ENCODE peak calls at places on chromosomes 11 and 22, in nine cellular contexts. W is right atrium auricular region, X is pancreas, T is mammary epithelial cell, L is heart right ventricle, M is tibial artery, C is astrocyte of the spinal cord, N is mesendoderm, P is AG04450. G is an unnamed sample.

GRCh38 chr11:14179126-14179820 is 179.7 kb downstream of the RRAS2 start:
- DNase-seq in W (no peak), X (no peak), T (no peak), L (no peak), M (no peak), C (peak; percentile 8), N (no peak), P (no peak), G (no peak)

GRCh38 chr11:86180860-86181259 is 63.7 kb upstream of the EED start:
- DNase-seq in W (no peak), X (no peak), T (no peak), L (no peak), M (no peak), C (no peak), N (no peak), P (no peak), G (no peak)

GRCh38 chr11:99671808-99672409 is 651.2 kb downstream of the CNTN5 start:
- DNase-seq in W (no peak), X (no peak), T (no peak), L (no peak), M (no peak), C (no peak), N (no peak), P (no peak), G (no peak)

GRCh38 chr11:94939346-94939745 is 34.0 kb downstream of the CWC15 start:
- DNase-seq in W (no peak), X (no peak), T (no peak), L (no peak), M (no peak), C (no peak), N (no peak), P (no peak), G (no peak)

GRCh38 chr11:129372609-129373488 is 2.8 kb upstream of the BARX2 start:
- DNase-seq in W (no peak), X (no peak), T (no peak), L (no peak), M (no peak), C (no peak), N (peak; percentile 25), P (no peak), G (no peak)

GRCh38 chr22:29658171-29658570 is 54.7 kb downstream of the NF2 start:
- DNase-seq in W (no peak), X (no peak), T (no peak), L (no peak), M (no peak), C (no peak), N (no peak), P (no peak), G (no peak)

GRCh38 chr11:69249641-69250502 is 44.1 kb upstream of the MYEOV start:
- DNase-seq in W (no peak), X (peak; percentile 11), T (no peak), L (no peak), M (peak; percentile 45), C (peak; percentile 40), N (peak; percentile 89), P (peak; percentile 37), G (peak; percentile 5)

GRCh38 chr11:86588566-86589090 is 83.8 kb downstream of the ME3 start:
- DNase-seq in W (no peak), X (no peak), T (no peak), L (peak; percentile 7), M (no peak), C (no peak), N (peak; percentile 53), P (no peak), G (no peak)

GRCh38 chr11:1227551-1228182 is 4.8 kb downstream of the MUC5B start:
- DNase-seq in W (no peak), X (no peak), T (no peak), L (no peak), M (peak; percentile 60), C (no peak), N (no peak), P (no peak), G (no peak)

GRCh38 chr22:17964647-17965046 is 59.7 kb downstream of the MICAL3 start:
- DNase-seq in W (no peak), X (no peak), T (no peak), L (no peak), M (no peak), C (no peak), N (no peak), P (no peak), G (no peak)

GRCh38 chr11:98565311-98565710 is 455.4 kb upstream of the CNTN5 start:
- DNase-seq in W (no peak), X (no peak), T (no peak), L (no peak), M (no peak), C (peak; percentile 47), N (no peak), P (no peak), G (no peak)

GRCh38 chr11:116563028-116563712 is 209.6 kb downstream of the BUD13 start:
- DNase-seq in W (no peak), X (peak; percentile 17), T (no peak), L (peak; percentile 25), M (no peak), C (peak; percentile 44), N (no peak), P (no peak), G (peak; percentile 60)

GRCh38 chr22:45612940-45613339 is 58.7 kb upstream of the ATXN10 start:
- DNase-seq in W (no peak), X (no peak), T (no peak), L (no peak), M (no peak), C (peak; percentile 42), N (no peak), P (no peak), G (no peak)
- H3K4me3 ChIP-seq in W (no peak overlapping the region), X (no peak overlapping the region), T (no peak overlapping the region), L (no peak overlapping the region), M (peak overlapping the region; percentile 34), C (no peak overlapping the region), N (no peak overlapping the region), P (no peak overlapping the region), G (no peak overlapping the region)

GRCh38 chr22:26477341-26477731 is 6.2 kb downstream of the HPS4 start:
- DNase-seq in W (no peak), X (no peak), T (no peak), L (no peak), M (peak; percentile 0), C (no peak), N (no peak), P (no peak), G (no peak)

GRCh38 chr22:26480611-26480932 is 3.0 kb downstream of the HPS4 start:
- DNase-seq in W (no peak), X (no peak), T (no peak), L (no peak), M (peak; percentile 25), C (no peak), N (no peak), P (no peak), G (no peak)

GRCh38 chr22:26481112-26481693 is 2.4 kb downstream of the HPS4 start:
- DNase-seq in W (no peak), X (no peak), T (no peak), L (no peak), M (peak; percentile 16), C (no peak), N (no peak), P (no peak), G (no peak)

GRCh38 chr22:26479792-26480610 is 3.6 kb downstream of the HPS4 start:
- DNase-seq in W (no peak), X (no peak), T (no peak), L (no peak), M (peak; percentile 11), C (no peak), N (no peak), P (no peak), G (no peak)

GRCh38 chr22:26479043-26479791 is 4.4 kb downstream of the HPS4 start:
- DNase-seq in W (no peak), X (no peak), T (no peak), L (no peak), M (no peak), C (no peak), N (no peak), P (no peak), G (no peak)
- H3K4me3 ChIP-seq in W (no peak overlapping the region), X (no peak overlapping the region), T (no peak overlapping the region), L (no peak overlapping the region), M (no peak overlapping the region), C (no peak overlapping the region), N (no peak overlapping the region), P (no peak overlapping the region), G (peak overlapping the region; percentile 0)

GRCh38 chr22:38467904-38468760 is at the start of gene KDELR3:
- DNase-seq in W (no peak), X (peak; percentile 55), T (peak; percentile 81), L (peak; percentile 70), M (peak; percentile 77), C (peak; percentile 55), N (peak; percentile 53), P (peak; percentile 30), G (peak; percentile 63)
- H3K4me3 ChIP-seq in W (peak within 1 kb of the TSS; percentile 51), X (peak within 1 kb of the TSS; percentile 45), T (peak within 1 kb of the TSS; percentile 62), L (peak within 1 kb of the TSS; percentile 54), M (peak within 1 kb of the TSS; percentile 56), C (peak within 1 kb of the TSS; percentile 88), N (peak within 1 kb of the TSS; percentile 51), P (peak within 1 kb of the TSS; percentile 99), G (peak within 1 kb of the TSS; percentile 48)

GRCh38 chr11:126304457-126305072 is 705 bp downstream of the DCPS start:
- DNase-seq in W (no peak), X (no peak), T (no peak), L (no peak), M (no peak), C (no peak), N (no peak), P (no peak), G (no peak)

GRCh38 chr11:126310229-126310991 is 6.5 kb downstream of the DCPS start:
- DNase-seq in W (peak; percentile 87), X (peak; percentile 62), T (peak; percentile 50), L (peak; percentile 79), M (peak; percentile 83), C (peak; percentile 77), N (peak; percentile 80), P (no peak), G (peak; percentile 90)

GRCh38 chr11:126308271-126308671 is 4.4 kb downstream of the DCPS start:
- DNase-seq in W (no peak), X (no peak), T (peak; percentile 85), L (no peak), M (no peak), C (no peak), N (no peak), P (no peak), G (no peak)

GRCh38 chr11:126305699-126306098 is 1.8 kb downstream of the DCPS start:
- DNase-seq in W (no peak), X (no peak), T (no peak), L (no peak), M (no peak), C (no peak), N (no peak), P (no peak), G (no peak)

GRCh38 chr11:126307706-126308105 is 3.8 kb downstream of the DCPS start:
- DNase-seq in W (no peak), X (no peak), T (peak; percentile 37), L (no peak), M (no peak), C (peak; percentile 52), N (peak; percentile 79), P (no peak), G (peak; percentile 55)
- H3K4me3 ChIP-seq in W (no peak overlapping the region), X (no peak overlapping the region), T (no peak overlapping the region), L (no peak overlapping the region), M (no peak overlapping the region), C (no peak overlapping the region), N (no peak overlapping the region), P (no peak overlapping the region), G (no peak overlapping the region)